ENCODE peak calls at places on chromosomes 13 and 19, in seven cellular contexts. M, Q, G, N, S, K and J are unnamed samples. For H3K4me1, the result is how much of the 10 kb centered on the place peaks cover.

GRCh38 chr13:50450279-50450678 is 393.2 kb downstream of the DLEU7 start:
- DNase-seq in M (no peak), Q (no peak), G (no peak), N (no peak), S (no peak), K (no peak), J (no peak)

GRCh38 chr19:10146142-10146541 is 26.4 kb upstream of the EIF3G start:
- DNase-seq in M (no peak), Q (no peak), G (no peak), N (no peak), S (no peak), K (no peak), J (no peak)

GRCh38 chr19:6723738-6724137 is 3.3 kb upstream of the C3 start:
- DNase-seq in M (peak), Q (peak), G (no peak), N (no peak), S (no peak), K (no peak), J (no peak)

GRCh38 chr19:19475845-19476828 is 39.2 kb downstream of the TSSK6 start:
- DNase-seq in M (peak), Q (peak), G (no peak), N (no peak), S (no peak), K (no peak), J (peak)

GRCh38 chr13:19158526-19158925 is 23.1 kb downstream of the TUBA3C start:
- DNase-seq in M (no peak), Q (no peak), G (no peak), N (no peak), S (no peak), K (no peak), J (no peak)

GRCh38 chr13:114222461-114222968 is 12.2 kb upstream of the CDC16 start:
- DNase-seq in M (no peak), Q (peak), G (no peak), N (no peak), S (no peak), K (peak), J (peak)

GRCh38 chr19:30318261-30318660 is 53.9 kb upstream of the ZNF536 start:
- DNase-seq in M (peak), Q (no peak), G (no peak), N (no peak), S (no peak), K (no peak), J (no peak)

GRCh38 chr19:1767464-1767933 is 14.2 kb downstream of the ONECUT3 start:
- DNase-seq in M (no peak), Q (peak), G (no peak), N (peak), S (peak), K (peak), J (peak)

GRCh38 chr19:19033426-19034203 is at the start of the genes ARMC6 and SUGP2:
- DNase-seq in M (peak), Q (peak), G (peak), N (peak), S (peak), K (peak), J (peak)

GRCh38 chr19:23998568-23998967 is 83.9 kb downstream of the ZNF726 start:
- DNase-seq in M (no peak), Q (no peak), G (no peak), N (no peak), S (no peak), K (no peak), J (no peak)

GRCh38 chr19:19234220-19234816 is 22.6 kb downstream of the NCAN start:
- DNase-seq in M (no peak), Q (no peak), G (no peak), N (no peak), S (no peak), K (no peak), J (no peak)

GRCh38 chr19:56875717-56876116 is 35.2 kb upstream of the PEG3 start:
- DNase-seq in M (no peak), Q (no peak), G (no peak), N (no peak), S (no peak), K (no peak), J (no peak)

GRCh38 chr19:56877069-56877715 is 36.7 kb upstream of the PEG3 start:
- DNase-seq in M (no peak), Q (no peak), G (no peak), N (no peak), S (no peak), K (no peak), J (no peak)

GRCh38 chr19:56869886-56870285 is 29.4 kb upstream of the PEG3 start:
- DNase-seq in M (no peak), Q (no peak), G (no peak), N (no peak), S (no peak), K (no peak), J (no peak)

GRCh38 chr19:56873493-56873892 is 33.0 kb upstream of the PEG3 start:
- DNase-seq in M (no peak), Q (no peak), G (no peak), N (no peak), S (no peak), K (no peak), J (no peak)

DNA sequence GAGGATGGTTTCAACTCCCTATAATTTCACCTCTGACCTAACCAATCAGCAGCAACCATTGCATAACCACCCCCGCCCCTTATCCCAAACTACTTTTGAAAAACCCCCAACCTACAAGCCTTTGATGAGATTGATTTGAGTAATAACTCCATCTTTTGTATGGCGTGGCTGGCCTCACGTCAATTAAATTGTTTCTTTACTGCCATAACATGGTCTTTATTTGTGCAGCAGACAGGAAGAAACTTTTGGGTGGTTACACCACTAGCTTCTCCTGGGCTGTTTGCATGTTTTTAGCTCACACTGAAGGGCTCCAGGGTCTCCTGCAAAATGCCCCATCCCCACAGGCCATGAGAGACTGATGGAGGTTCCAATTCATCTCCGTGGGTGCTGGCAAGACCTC is 34.0 kb upstream of the PEG3 start:
- DNase-seq in M (no peak), Q (no peak), G (no peak), N (no peak), S (no peak), K (no peak), J (no peak)
- H3K4me1 ChIP-seq in M (under half), Q (under half), G (under half), N (under half), S (under half), K (under half), J (under half)

DNA sequence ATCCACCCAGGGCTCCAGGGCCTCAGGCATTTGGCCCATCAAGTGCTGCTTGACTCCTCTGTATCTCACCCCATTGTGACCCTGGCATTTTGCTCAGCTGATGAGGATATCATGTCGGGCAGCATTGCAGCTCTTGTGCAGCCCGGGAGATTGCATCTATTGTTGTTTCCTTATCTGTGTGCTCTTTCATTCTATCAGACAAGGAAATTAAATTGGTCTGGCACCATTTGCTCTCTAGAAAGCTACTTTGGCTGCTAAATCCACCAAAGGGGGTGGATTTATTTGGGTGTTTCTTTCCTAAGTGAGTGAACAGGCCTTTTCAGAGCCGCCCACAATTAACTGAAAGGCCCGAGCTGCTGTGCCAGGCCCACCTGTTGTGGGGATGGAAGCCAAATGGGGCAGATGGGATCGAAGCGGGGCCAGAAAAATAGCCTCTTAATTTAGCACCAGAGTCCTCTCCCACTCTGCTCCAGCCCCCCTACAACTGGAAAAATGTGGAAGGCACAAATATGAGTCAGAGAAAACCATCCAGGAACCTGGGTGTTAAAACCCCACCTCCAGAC is 99.4 kb downstream of the DNAJC15 start:
- DNase-seq in M (no peak), Q (no peak), G (no peak), N (peak), S (no peak), K (no peak), J (no peak)
- H3K27ac ChIP-seq in M (no peak), Q (peak), G (no peak), N (no peak), S (no peak), K (no peak), J (no peak)

GRCh38 chr13:106102776-106103175 is 432.7 kb downstream of the EFNB2 start:
- DNase-seq in M (no peak), Q (no peak), G (no peak), N (no peak), S (no peak), K (no peak), J (no peak)

GRCh38 chr13:106104281-106104901 is 431.1 kb downstream of the EFNB2 start:
- DNase-seq in M (no peak), Q (peak), G (no peak), N (no peak), S (no peak), K (no peak), J (no peak)

GRCh38 chr13:106105153-106105552 is 430.3 kb downstream of the EFNB2 start:
- DNase-seq in M (no peak), Q (no peak), G (no peak), N (no peak), S (no peak), K (no peak), J (no peak)

GRCh38 chr13:106101201-106101600 is 434.3 kb downstream of the EFNB2 start:
- DNase-seq in M (no peak), Q (no peak), G (no peak), N (no peak), S (no peak), K (no peak), J (no peak)

DNA sequence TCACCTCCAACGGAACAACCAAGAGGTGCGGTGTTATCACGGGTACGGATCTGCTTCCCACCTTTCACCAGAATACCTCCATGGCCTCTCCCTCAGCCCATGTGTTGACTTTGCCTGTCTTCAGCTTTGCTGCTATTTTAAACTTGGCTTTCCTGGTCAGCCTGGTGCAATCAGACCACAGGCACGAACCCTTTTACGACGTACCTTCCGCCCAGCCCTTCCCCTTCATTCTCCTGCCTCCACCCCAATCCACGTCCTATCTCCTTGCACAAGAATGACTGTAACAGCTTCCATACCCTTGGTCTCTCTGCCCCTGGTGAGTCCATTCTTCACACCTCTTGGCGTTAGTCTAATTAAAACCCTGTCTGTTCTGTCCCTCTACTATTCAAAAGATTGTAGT is 431.7 kb downstream of the EFNB2 start:
- DNase-seq in M (no peak), Q (peak), G (no peak), N (no peak), S (no peak), K (no peak), J (no peak)
- H3K4me1 ChIP-seq in M (under half), Q (under half), G (under half), N (under half), S (under half), K (under half), J (under half)

GRCh38 chr19:609001-609340 is 19.3 kb downstream of the HCN2 start:
- DNase-seq in M (peak), Q (no peak), G (no peak), N (peak), S (no peak), K (peak), J (peak)
- H3K27ac ChIP-seq in M (no peak), Q (no peak), G (no peak), N (peak), S (no peak), K (no peak), J (no peak)

DNA sequence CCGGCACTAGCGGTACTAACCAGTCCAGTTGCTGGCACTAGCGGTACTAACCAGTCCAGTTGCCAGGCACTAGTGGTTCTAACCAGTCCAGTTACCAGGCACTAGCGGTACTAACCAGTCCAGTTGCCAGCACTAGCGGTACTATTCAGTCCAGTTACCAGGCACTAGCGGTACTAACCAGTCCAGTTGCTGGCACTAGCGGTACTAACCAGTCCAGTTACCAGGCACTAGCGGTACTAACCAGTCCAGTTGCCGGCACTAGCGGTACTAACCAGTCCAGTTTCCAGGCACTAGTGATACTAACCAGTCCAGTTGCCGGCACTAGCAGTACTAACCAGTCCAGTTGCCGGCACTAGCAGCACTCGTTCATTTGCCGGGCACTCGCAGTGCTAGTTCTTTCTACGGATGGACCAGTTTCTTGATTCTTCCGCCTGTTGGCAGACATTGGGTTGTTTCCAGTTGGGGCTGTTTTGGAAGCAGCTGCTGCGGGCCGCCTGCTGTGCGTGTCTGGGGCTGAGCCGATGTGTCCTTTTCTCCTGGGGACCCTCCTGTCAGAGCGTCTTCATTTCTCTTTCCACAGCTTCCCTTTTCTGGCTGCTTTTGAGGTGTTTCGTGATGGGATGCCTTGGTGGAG is 123.4 kb upstream of the MCF2L start:
- DNase-seq in M (no peak), Q (no peak), G (no peak), N (no peak), S (no peak), K (no peak), J (no peak)
- H3K4me1 ChIP-seq in M (under half), Q (under half), G (under half), N (under half), S (under half), K (under half), J (under half)

GRCh38 chr19:13640611-13641010 is 123.7 kb upstream of the MRI1 start:
- DNase-seq in M (no peak), Q (no peak), G (no peak), N (no peak), S (no peak), K (no peak), J (no peak)
- H3K27ac ChIP-seq in M (no peak), Q (no peak), G (no peak), N (no peak), S (no peak), K (no peak), J (no peak)

GRCh38 chr13:110130431-110130830 is 176.5 kb downstream of the COL4A1 start:
- DNase-seq in M (no peak), Q (no peak), G (no peak), N (no peak), S (no peak), K (no peak), J (no peak)
- H3K4me1 ChIP-seq in M (under half), Q (under half), G (under half), N (under half), S (under half), K (under half), J (under half)

GRCh38 chr13:21079206-21079605 is 17.8 kb upstream of the LATS2 start:
- DNase-seq in M (no peak), Q (no peak), G (no peak), N (no peak), S (no peak), K (no peak), J (no peak)
- H3K27ac ChIP-seq in M (peak), Q (no peak), G (no peak), N (peak), S (no peak), K (no peak), J (no peak)